ENCODE peak calls at places on chromosomes 2 and 18, in eight cellular contexts. T is prostate gland; S is neural crest cell; U is posterior cingulate gyrus; V is NT2/D1; M is cardiac fibroblast; X is naive thymus-derived CD8-positive, alpha-beta T cell; D is NCI-H460. C is an unnamed sample.

GRCh38 chr2:179344970-179345369 is 80.3 kb upstream of the SESTD1 start:
- DNase-seq in X (no peak), U (no peak), S (no peak), V (no peak), D (no peak), M (no peak), T (no peak), C (no peak)

GRCh38 chr2:134232868-134233732 is 20.8 kb upstream of the MGAT5 start:
- DNase-seq in M (no peak), U (no peak), S (no peak), D (no peak), X (no peak), T (no peak), V (no peak), C (no peak)

GRCh38 chr18:9825571-9826073 is 60.2 kb upstream of the TXNDC2 start:
- DNase-seq in S (no peak), V (no peak), U (no peak), T (peak; percentile 71), X (no peak), M (peak; percentile 96), D (peak; percentile 55), C (peak; percentile 47)

GRCh38 chr2:101699191-101699938 is 1.9 kb downstream of the MAP4K4 start:
- DNase-seq in D (no peak), U (no peak), X (no peak), V (no peak), M (no peak), T (no peak), S (no peak), C (no peak)

GRCh38 chr2:21658907-21659306 is 535.1 kb downstream of the TDRD15 start:
- DNase-seq in T (no peak), D (no peak), M (no peak), S (no peak), X (no peak), V (no peak), U (no peak), C (no peak)

GRCh38 chr2:184646177-184646576 is 47.8 kb downstream of the ZNF804A start:
- DNase-seq in S (no peak), V (no peak), X (no peak), D (no peak), M (peak; percentile 42), T (no peak), U (no peak), C (peak; percentile 32)

GRCh38 chr2:230106771-230107170 is 38.0 kb upstream of the SLC16A14 start:
- DNase-seq in D (no peak), T (no peak), S (no peak), U (no peak), M (no peak), X (no peak), V (no peak), C (no peak)

GRCh38 chr2:223618172-223619035 is 16.2 kb upstream of the SCG2 start:
- DNase-seq in X (no peak), M (no peak), T (no peak), V (peak; percentile 95), S (no peak), D (no peak), U (no peak), C (no peak)

GRCh38 chr18:7117390-7118355 is at the start of gene LAMA1:
- DNase-seq in V (peak; percentile 23), S (peak; percentile 73), U (peak; percentile 16), T (no peak), D (peak; percentile 51), X (no peak), M (peak; percentile 51), C (no peak)

GRCh38 chr2:188978291-188979081 is 4.3 kb downstream of the COL3A1 start:
- DNase-seq in S (no peak), T (no peak), M (peak; percentile 91), X (no peak), D (no peak), U (no peak), V (no peak), C (peak; percentile 68)

GRCh38 chr18:73884868-73885267 is 262.8 kb downstream of the FBXO15 start:
- DNase-seq in D (no peak), U (no peak), S (no peak), X (no peak), M (no peak), V (no peak), T (no peak), C (no peak)

GRCh38 chr18:7155887-7156286 is 38.3 kb upstream of the LAMA1 start:
- DNase-seq in T (no peak), X (no peak), S (no peak), D (no peak), V (no peak), U (no peak), M (no peak), C (no peak)

GRCh38 chr2:55995206-55995605 is 71.6 kb upstream of the EFEMP1 start:
- DNase-seq in M (no peak), D (no peak), V (no peak), S (no peak), T (peak; percentile 38), U (no peak), X (no peak), C (no peak)

GRCh38 chr2:41932241-41933034 is 115.4 kb upstream of the PKDCC start:
- DNase-seq in V (no peak), T (no peak), M (peak; percentile 99), U (no peak), S (no peak), X (no peak), D (no peak), C (no peak)